ENCODE peak calls at places on chromosome 4, in ten cellular contexts. W is effector CD4-positive, alpha-beta T cell; N is stimulated activated naive CD4-positive, alpha-beta T cell; P is C1 segment of cervical spinal cord; K is AG08396; J is suprapubic skin; S is astrocyte of the hippocampus; L is SK-MEL-5; C is HS-5; D is Caki2. B is an unnamed sample.
A peak's percentile ranks its signal among the peaks of the same experiment; 100 is the strongest.

GRCh38 chr4:13544556-13545393 is 467 bp upstream of the NKX3-2 start:
- DNase-seq in W (no peak), N (no peak), P (no peak), K (peak; percentile 94), J (no peak), S (peak; percentile 83), L (peak; percentile 88), C (peak; percentile 56), D (peak; percentile 81), B (no peak)

GRCh38 chr4:27357283-27357682 is 496.6 kb downstream of the STIM2 start:
- DNase-seq in W (no peak), N (no peak), P (no peak), K (no peak), J (no peak), S (peak; percentile 42), L (peak; percentile 21), C (peak; percentile 10), D (no peak), B (no peak)

GRCh38 chr4:86432552-86433134 is 72.8 kb upstream of the MAPK10 start:
- DNase-seq in W (no peak), N (no peak), P (no peak), K (no peak), J (no peak), S (peak; percentile 20), L (no peak), C (no peak), D (no peak), B (no peak)

GRCh38 chr4:158285429-158286216 is 75.3 kb downstream of the TMEM144 start:
- DNase-seq in W (no peak), N (no peak), P (no peak), K (no peak), J (no peak), S (peak; percentile 22), L (no peak), C (no peak), D (no peak), B (no peak)

GRCh38 chr4:47577779-47578553 is 92.9 kb downstream of the ATP10D start:
- DNase-seq in W (no peak), N (no peak), P (no peak), K (no peak), J (no peak), S (no peak), L (no peak), C (no peak), D (no peak), B (no peak)

GRCh38 chr4:182978152-182978827 is 61.1 kb upstream of the DCTD start:
- DNase-seq in W (no peak), N (no peak), P (no peak), K (no peak), J (no peak), S (peak; percentile 29), L (no peak), C (peak; percentile 4), D (peak; percentile 19), B (no peak)

GRCh38 chr4:98209111-98209510 is 52.1 kb upstream of the RAP1GDS1 start:
- DNase-seq in W (no peak), N (no peak), P (no peak), K (no peak), J (no peak), S (no peak), L (no peak), C (no peak), D (no peak), B (no peak)

GRCh38 chr4:150582101-150582565 is at the start of gene MAB21L2:
- DNase-seq in W (no peak), N (no peak), P (no peak), K (no peak), J (no peak), S (peak; percentile 53), L (no peak), C (no peak), D (no peak), B (no peak)

B was measured in dorsolateral prefrontal cortex.